ENCODE peak calls at places on chromosomes 5 and 9, in four cellular contexts. M is H9, R is heart left ventricle, F is breast epithelium. U is an unnamed sample.

GRCh38 chr5:68683632-68684035 is 410.2 kb upstream of the SLC30A5 start:
- DNase-seq in R (no peak), M (no peak), F (no peak), U (no peak)

GRCh38 chr9:124206391-124206790 is 51.4 kb upstream of the NEK6 start:
- DNase-seq in R (no peak), M (no peak), F (no peak), U (no peak)

GRCh38 chr5:14476791-14477435 is 104.7 kb upstream of the OTULINL start:
- DNase-seq in F (no peak), M (no peak), R (no peak), U (no peak)

GRCh38 chr5:54522080-54522479 is 4.5 kb downstream of the SNX18 start:
- DNase-seq in F (no peak), M (no peak), R (no peak), U (no peak)

GRCh38 chr9:126624912-126625311 is 11.2 kb downstream of the LMX1B start:
- DNase-seq in R (no peak), F (no peak), M (no peak), U (no peak)

GRCh38 chr9:22079873-22080341 is 70.8 kb upstream of the CDKN2B start:
- DNase-seq in F (no peak), M (no peak), R (peak; percentile 27), U (no peak)

GRCh38 chr5:30846171-30846570 is 347.3 kb upstream of the CDH6 start:
- DNase-seq in R (no peak), F (no peak), M (no peak), U (no peak)

GRCh38 chr5:37979559-37979958 is 139.7 kb upstream of the GDNF start:
- DNase-seq in R (no peak), M (no peak), F (no peak), U (no peak)

GRCh38 chr5:72106922-72107873 is at the start of gene MAP1B:
- DNase-seq in F (no peak), M (peak; percentile 97), R (peak; percentile 69), U (peak; percentile 84)

GRCh38 chr5:135426102-135427082 is 20.8 kb downstream of the DCANP1 start:
- DNase-seq in R (no peak), F (no peak), M (no peak), U (no peak)

GRCh38 chr9:129880654-129881546 is 45.6 kb downstream of the USP20 start:
- DNase-seq in F (no peak), M (no peak), R (no peak), U (no peak)

GRCh38 chr5:91031396-91031741 is 351.7 kb downstream of the ARRDC3 start:
- DNase-seq in M (no peak), F (no peak), R (no peak), U (no peak)

GRCh38 chr9:137320555-137321384 is 18.7 kb upstream of the NRARP start:
- DNase-seq in M (peak; percentile 58), F (no peak), R (peak; percentile 45), U (peak; percentile 38)

GRCh38 chr5:103428411-103428871 is 134.1 kb downstream of the NUDT12 start:
- DNase-seq in F (peak; percentile 68), M (no peak), R (peak; percentile 63), U (no peak)

GRCh38 chr5:168404366-168404765 is 81.9 kb upstream of the RARS1 start:
- DNase-seq in R (no peak), F (no peak), M (no peak), U (no peak)

GRCh38 chr5:160774646-160775313 is 77.2 kb downstream of the ATP10B start:
- DNase-seq in F (no peak), R (no peak), M (no peak), U (no peak)

GRCh38 chr5:43042176-43042625 is 2.1 kb upstream of the ANXA2R start:
- DNase-seq in R (peak; percentile 81), M (peak; percentile 66), F (peak; percentile 73), U (peak; percentile 72)

GRCh38 chr5:142872795-142873194 is 102.6 kb downstream of the ARHGAP26 start:
- DNase-seq in M (no peak), R (no peak), F (no peak), U (no peak)

GRCh38 chr9:124629600-124629999 is 122.4 kb upstream of the NR5A1 start:
- DNase-seq in M (no peak), R (no peak), F (no peak), U (no peak)

GRCh38 chr5:139394123-139394653 is 716 bp downstream of the PROB1 start:
- DNase-seq in R (peak; percentile 73), M (peak; percentile 61), F (no peak), U (peak; percentile 79)

GRCh38 chr5:154241021-154241420 is 50.5 kb downstream of the GALNT10 start:
- DNase-seq in M (no peak), F (no peak), R (no peak), U (no peak)

GRCh38 chr9:132164604-132165362 is 2.9 kb downstream of the NTNG2 start:
- DNase-seq in M (no peak), R (no peak), F (no peak), U (peak; percentile 28)

GRCh38 chr5:141402553-141403328 is at the start of gene PCDHGA9:
- DNase-seq in F (no peak), M (no peak), R (no peak), U (no peak)

GRCh38 chr5:37665272-37665671 is 174.6 kb downstream of the GDNF start:
- DNase-seq in M (no peak), F (no peak), R (no peak), U (no peak)

GRCh38 chr5:110753620-110754019 is 14.8 kb downstream of the SLC25A46 start:
- DNase-seq in M (no peak), R (no peak), F (no peak), U (no peak)

GRCh38 chr5:10762178-10762775 is 1.2 kb upstream of the DAP start:
- DNase-seq in M (no peak), R (peak; percentile 61), F (no peak), U (no peak)

GRCh38 chr9:27367175-27367798 is 70.3 kb upstream of the EQTN start:
- DNase-seq in R (no peak), F (no peak), M (no peak), U (no peak)

GRCh38 chr9:89873801-89874200 is 269.0 kb downstream of the GADD45G start:
- DNase-seq in M (peak; percentile 10), F (no peak), R (no peak), U (no peak)

DNA sequence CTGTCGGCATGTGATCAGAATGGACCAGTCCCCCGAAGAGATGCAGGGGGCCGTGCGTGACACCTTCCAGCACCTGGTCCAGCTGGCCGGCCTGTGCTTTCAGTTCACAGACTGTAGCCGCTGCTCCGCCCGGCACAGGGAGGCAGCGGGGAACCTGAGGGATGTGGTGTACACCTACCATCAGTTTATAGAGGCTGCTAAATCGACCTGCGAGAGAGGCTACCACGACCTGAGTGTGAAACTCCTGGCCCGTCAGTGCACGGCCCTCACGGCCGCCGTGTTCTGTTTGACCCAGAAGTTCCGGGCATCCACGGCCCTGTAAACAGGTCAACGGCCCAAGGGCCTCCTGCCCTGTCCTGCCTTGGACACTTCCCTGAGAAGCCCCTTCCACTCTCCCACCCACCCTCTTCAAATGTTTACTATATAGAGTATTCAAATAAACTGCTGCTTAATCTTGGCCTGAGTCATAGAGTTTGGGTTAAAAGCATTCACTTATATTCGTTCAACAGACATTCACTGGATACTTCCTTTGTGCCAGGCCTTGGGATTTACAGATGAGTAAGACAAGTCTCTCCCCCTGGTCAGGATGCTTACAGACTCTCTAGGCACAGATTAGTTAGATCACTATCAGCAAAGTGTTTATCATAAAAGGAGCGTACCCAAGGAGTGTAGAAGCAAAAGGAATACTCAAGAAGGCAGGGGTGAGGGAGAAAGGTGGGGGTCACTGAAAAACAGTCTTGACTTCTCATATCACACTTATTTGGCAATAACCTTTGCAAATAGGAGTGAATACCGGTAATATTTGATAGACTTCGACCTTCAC is 6.9 kb upstream of the TRMT10B start:
- DNase-seq in F (no peak), M (no peak), R (no peak), U (no peak)
- TF ChIP-seq CTCF in F (no peak), M (no peak), R (no peak), U (no peak)

DNA sequence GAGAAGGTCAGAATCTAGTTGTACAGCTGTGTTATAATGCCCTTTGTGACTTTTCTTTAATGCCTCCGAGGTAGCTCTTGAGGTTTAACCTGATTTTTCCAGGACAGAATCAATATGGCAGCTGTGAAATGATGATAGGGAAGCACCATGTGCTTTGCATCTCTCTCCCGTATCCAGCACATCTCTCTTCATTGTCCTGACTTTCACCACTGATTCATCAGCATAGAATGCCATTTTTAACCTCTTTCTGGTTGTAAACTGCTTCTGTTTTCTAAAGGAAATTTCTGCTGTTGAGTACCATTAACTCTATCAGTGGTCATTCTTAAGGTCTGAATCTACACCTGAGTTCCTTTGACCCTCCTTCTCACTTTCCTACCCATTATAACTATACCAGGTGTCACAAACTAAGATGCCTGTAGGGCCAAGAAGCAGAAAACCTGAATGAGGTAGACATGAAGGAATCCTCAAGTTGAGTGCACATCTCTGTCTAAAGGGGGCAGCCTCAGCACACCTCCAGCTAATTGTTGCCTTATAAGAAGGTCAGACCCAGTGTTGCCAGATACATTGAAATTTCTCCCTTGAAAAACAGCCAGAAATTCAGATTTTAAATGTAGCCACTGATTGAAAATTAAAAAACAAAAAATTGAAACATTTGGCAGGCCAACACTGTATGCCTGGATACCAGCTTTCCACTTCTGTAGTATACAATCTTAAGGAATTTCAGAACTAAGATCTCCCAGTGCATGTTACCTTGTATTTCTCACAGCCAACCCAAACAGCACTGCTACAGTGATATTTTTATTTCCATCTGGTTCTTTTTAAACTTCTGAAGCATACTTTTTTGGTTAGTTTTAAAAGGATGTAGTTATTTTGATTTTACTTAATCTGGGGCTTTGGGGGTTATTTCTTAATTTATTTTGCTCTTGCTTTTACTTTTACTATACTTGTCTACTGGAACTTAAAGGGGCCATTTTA is 35.8 kb upstream of the TLX3 start:
- DNase-seq in M (peak; percentile 56), R (no peak), F (no peak), U (peak; percentile 10)
- TF ChIP-seq CTCF in M (peak; percentile 81), R (no peak), F (no peak), U (peak; percentile 32)

GRCh38 chr5:179862296-179862695 is 3.7 kb upstream of the MRNIP start:
- DNase-seq in M (no peak), F (no peak), R (no peak), U (no peak)

GRCh38 chr5:179858241-179858585 is 404 bp downstream of the MRNIP start:
- DNase-seq in M (no peak), F (no peak), R (no peak), U (peak; percentile 58)

GRCh38 chr5:179858586-179859427 is at the start of gene MRNIP:
- DNase-seq in R (peak; percentile 99), M (peak; percentile 94), F (peak; percentile 95), U (peak; percentile 98)

GRCh38 chr5:179862891-179863290 is 4.3 kb upstream of the MRNIP start:
- DNase-seq in R (no peak), F (no peak), M (no peak), U (no peak)

GRCh38 chr5:179860301-179860700 is 1.7 kb upstream of the MRNIP start:
- DNase-seq in F (no peak), M (no peak), R (no peak), U (no peak)
- TF ChIP-seq CTCF in F (no peak), M (no peak), R (no peak), U (no peak)

DNA sequence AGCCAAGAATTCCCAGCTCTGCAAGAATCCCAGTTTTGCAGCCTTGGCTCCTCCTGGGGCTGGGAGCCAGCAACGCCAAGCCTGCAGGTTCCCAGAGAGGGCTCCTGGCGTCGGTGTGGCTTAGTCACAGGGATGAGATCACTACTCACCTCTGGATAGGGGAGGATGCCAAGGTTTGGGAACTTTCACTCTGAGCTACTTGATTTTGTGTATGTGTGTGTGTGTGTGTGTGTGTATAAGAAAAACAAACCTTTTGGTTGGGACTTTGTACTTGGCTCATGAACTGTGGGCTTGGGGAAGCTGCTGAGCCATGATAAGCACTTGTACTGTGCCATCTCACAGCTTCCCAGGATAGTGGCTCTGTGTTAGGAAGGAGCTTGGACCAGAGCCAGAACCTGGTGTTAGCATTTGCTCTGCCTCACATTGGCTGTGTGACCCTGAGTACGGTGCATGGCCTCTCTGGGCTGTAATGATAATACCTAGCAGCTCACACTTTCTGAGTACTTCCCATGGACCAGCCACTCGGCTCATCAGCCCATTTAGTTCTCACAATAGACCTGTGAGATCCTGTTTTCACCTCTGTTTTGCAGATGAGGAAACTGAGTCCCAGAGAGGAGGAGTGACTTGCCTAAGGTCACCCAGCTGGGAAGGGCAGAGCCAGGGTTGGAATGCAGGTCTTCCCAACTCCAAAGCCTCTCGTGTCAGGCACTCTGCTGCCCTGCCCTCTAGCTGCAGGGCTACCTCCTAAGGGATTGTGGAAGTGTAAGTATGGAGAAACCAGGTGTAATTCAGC is 41.4 kb upstream of the DAB2IP start:
- DNase-seq in M (no peak), F (peak; percentile 73), R (peak; percentile 58), U (no peak)
- TF ChIP-seq CTCF in M (no peak), F (no peak), R (no peak), U (no peak)

U was measured in nephron progenitor cell.